ENCODE peak calls at places on chromosomes 5 and 9, in seven cellular contexts. C is upper lobe of right lung, N is IMR-90, V is vagina, Y is psoas muscle, H is mucosa of descending colon, A is left ventricle myocardium inferior. K is an unnamed sample.

GRCh38 chr9:109558718-109559151 is 60.6 kb upstream of the PTPN3 start:
- DNase-seq in C (no peak), N (no peak), V (no peak), Y (no peak), H (no peak), A (no peak), K (no peak)

GRCh38 chr5:148384389-148384756 is 615 bp downstream of the FBXO38 start:
- DNase-seq in C (no peak), N (no peak), V (no peak), Y (no peak), H (no peak), A (no peak), K (no peak)

GRCh38 chr9:28073278-28073677 is 500.0 kb upstream of the C9orf72 start:
- DNase-seq in C (no peak), N (peak; percentile 36), V (no peak), Y (no peak), H (no peak), A (no peak), K (peak; percentile 31)

GRCh38 chr5:168114444-168115017 is 176.9 kb upstream of the WWC1 start:
- DNase-seq in C (peak; percentile 73), N (peak; percentile 14), V (no peak), Y (no peak), H (peak; percentile 65), A (peak; percentile 28), K (no peak)

GRCh38 chr5:188488-189481 is 2.5 kb upstream of the LRRC14B start:
- DNase-seq in C (peak; percentile 94), N (peak; percentile 77), V (no peak), Y (peak; percentile 96), H (peak; percentile 85), A (peak; percentile 88), K (peak; percentile 32)

GRCh38 chr5:154159343-154159742 is 31.2 kb upstream of the GALNT10 start:
- DNase-seq in C (no peak), N (peak; percentile 42), V (no peak), Y (no peak), H (no peak), A (no peak), K (no peak)

GRCh38 chr9:91303741-91304140 is 58.0 kb downstream of the AUH start:
- DNase-seq in C (no peak), N (no peak), V (no peak), Y (no peak), H (no peak), A (no peak), K (no peak)

GRCh38 chr9:95413793-95414192 is 96.3 kb upstream of the FANCC start:
- DNase-seq in C (no peak), N (no peak), V (no peak), Y (no peak), H (no peak), A (no peak), K (no peak)

GRCh38 chr9:117782931-117783788 is 79.0 kb downstream of the TLR4 start:
- DNase-seq in C (peak; percentile 70), N (no peak), V (no peak), Y (peak; percentile 79), H (peak; percentile 63), A (peak; percentile 59), K (peak; percentile 38)

GRCh38 chr9:35341585-35341984 is 148.3 kb upstream of the RUSC2 start:
- DNase-seq in C (peak; percentile 71), N (peak; percentile 85), V (no peak), Y (peak; percentile 88), H (peak; percentile 53), A (peak; percentile 66), K (no peak)

GRCh38 chr9:15482146-15482545 is 28.6 kb downstream of the PSIP1 start:
- DNase-seq in C (no peak), N (no peak), V (no peak), Y (no peak), H (no peak), A (no peak), K (no peak)

GRCh38 chr9:15480028-15480427 is 30.7 kb downstream of the PSIP1 start:
- DNase-seq in C (no peak), N (no peak), V (no peak), Y (no peak), H (no peak), A (no peak), K (no peak)

GRCh38 chr9:15485836-15486678 is 24.7 kb downstream of the PSIP1 start:
- DNase-seq in C (no peak), N (peak; percentile 54), V (no peak), Y (no peak), H (no peak), A (no peak), K (no peak)

DNA sequence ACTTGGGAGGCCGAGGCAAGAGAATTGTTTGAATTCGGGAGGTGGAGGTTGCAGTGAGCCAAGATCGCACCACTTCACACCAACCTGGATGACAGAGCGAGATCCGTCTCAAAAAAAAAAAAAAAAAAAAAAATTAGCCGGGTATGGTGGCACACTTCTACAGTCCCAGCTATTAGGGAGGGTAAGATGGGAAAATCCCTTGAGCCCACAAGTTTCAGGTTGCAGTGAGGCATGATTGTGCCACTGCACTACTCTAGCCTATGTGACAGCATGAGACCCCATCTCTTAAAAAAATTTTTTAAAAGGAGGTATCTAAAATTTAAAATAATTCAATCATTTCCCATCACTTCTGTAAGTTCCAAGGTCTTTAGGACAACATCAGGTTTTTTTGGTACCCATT is 26.0 kb downstream of the PSIP1 start:
- DNase-seq in C (no peak), N (no peak), V (no peak), Y (no peak), H (no peak), A (no peak), K (no peak)
- TF ChIP-seq CTCF in C (no peak), N (no peak), V (no peak), Y (no peak), H (no peak), A (no peak), K (no peak)

GRCh38 chr5:34552686-34553085 is 103.4 kb upstream of the RAI14 start:
- DNase-seq in C (no peak), N (no peak), V (no peak), Y (no peak), H (no peak), A (no peak), K (no peak)

GRCh38 chr5:34553544-34553943 is 102.6 kb upstream of the RAI14 start:
- DNase-seq in C (no peak), N (no peak), V (no peak), Y (no peak), H (no peak), A (no peak), K (no peak)

GRCh38 chr5:34550977-34551376 is 105.2 kb upstream of the RAI14 start:
- DNase-seq in C (no peak), N (no peak), V (no peak), Y (no peak), H (no peak), A (no peak), K (no peak)

GRCh38 chr5:34550255-34550654 is 105.9 kb upstream of the RAI14 start:
- DNase-seq in C (no peak), N (no peak), V (no peak), Y (no peak), H (no peak), A (no peak), K (no peak)

DNA sequence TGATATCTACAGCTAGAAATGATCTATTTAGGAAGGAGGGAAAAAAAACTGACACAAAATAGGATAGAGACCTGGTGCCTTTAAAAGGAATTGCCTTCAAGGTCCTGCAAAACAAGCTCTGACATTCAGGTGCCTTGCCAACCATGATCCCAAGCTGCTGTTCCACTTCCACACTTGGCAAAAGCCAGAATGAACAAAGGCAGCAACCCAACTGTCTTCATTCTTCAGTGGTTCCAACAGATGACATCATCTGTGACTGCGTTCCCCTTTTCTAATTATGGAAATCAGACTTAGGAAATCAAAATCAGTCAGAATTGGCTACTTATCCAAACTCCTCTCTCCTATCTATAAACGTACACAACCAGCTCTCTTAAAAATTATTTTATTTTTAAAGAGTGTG is 104.0 kb upstream of the RAI14 start:
- DNase-seq in C (no peak), N (peak; percentile 45), V (no peak), Y (no peak), H (no peak), A (no peak), K (no peak)
- H3K4me3 ChIP-seq in C (no peak overlapping the region), N (no peak overlapping the region), V (no peak overlapping the region), Y (no peak overlapping the region), H (no peak overlapping the region), A (no peak overlapping the region), K (no peak overlapping the region)

GRCh38 chr5:1202798-1203185 is 1.4 kb downstream of the SLC6A19 start:
- DNase-seq in C (no peak), N (no peak), V (no peak), Y (peak; percentile 28), H (peak; percentile 40), A (no peak), K (no peak)

GRCh38 chr5:1205255-1206180 is 4.1 kb downstream of the SLC6A19 start:
- DNase-seq in C (no peak), N (no peak), V (no peak), Y (no peak), H (peak; percentile 19), A (no peak), K (no peak)

GRCh38 chr5:1203311-1203967 is 2.0 kb downstream of the SLC6A19 start:
- DNase-seq in C (no peak), N (no peak), V (no peak), Y (no peak), H (peak; percentile 39), A (no peak), K (no peak)

GRCh38 chr5:1203968-1204692 is 2.7 kb downstream of the SLC6A19 start:
- DNase-seq in C (no peak), N (no peak), V (no peak), Y (no peak), H (peak; percentile 50), A (no peak), K (no peak)

GRCh38 chr5:1204693-1205242 is 3.4 kb downstream of the SLC6A19 start:
- DNase-seq in C (no peak), N (peak; percentile 38), V (no peak), Y (no peak), H (peak; percentile 50), A (peak; percentile 33), K (no peak)
- TF ChIP-seq CTCF in C (peak; percentile 38), N (peak; percentile 31), V (no peak), Y (no peak), H (no peak), A (peak; percentile 39), K (peak; percentile 39)

DNA sequence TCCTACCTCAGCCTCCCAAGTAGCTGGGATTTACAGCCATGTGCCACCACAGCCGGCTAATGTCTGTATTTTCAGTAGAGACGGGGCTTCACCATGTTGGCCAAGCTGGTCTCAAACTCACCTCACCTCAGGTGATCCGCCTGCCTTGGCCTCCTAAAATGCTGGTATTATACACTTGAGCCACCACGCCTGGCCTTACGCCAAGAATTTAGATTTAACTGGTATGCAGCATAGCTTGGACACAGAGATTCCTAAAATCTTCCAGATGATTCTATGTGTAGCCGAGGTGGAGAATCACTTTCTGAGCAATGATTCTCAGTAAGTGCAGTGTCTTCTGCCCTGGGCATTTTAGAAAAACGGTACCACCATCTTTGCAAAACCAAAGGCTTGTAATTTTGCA is 74.1 kb downstream of the HABP4 start:
- DNase-seq in C (no peak), N (no peak), V (no peak), Y (no peak), H (no peak), A (no peak), K (no peak)
- H3K4me3 ChIP-seq in C (no peak overlapping the region), N (no peak overlapping the region), V (no peak overlapping the region), Y (no peak overlapping the region), H (no peak overlapping the region), A (no peak overlapping the region), K (no peak overlapping the region)

GRCh38 chr5:25056846-25057245 is 412.1 kb upstream of the CDH10 start:
- DNase-seq in C (no peak), N (no peak), V (no peak), Y (no peak), H (no peak), A (no peak), K (no peak)
- TF ChIP-seq CTCF in C (no peak), N (no peak), V (no peak), Y (no peak), H (no peak), A (no peak), K (no peak)

GRCh38 chr5:150070277-150070638 is 16.1 kb downstream of the CSF1R start:
- DNase-seq in C (peak; percentile 49), N (no peak), V (no peak), Y (peak; percentile 25), H (peak; percentile 46), A (no peak), K (no peak)
- H3K4me3 ChIP-seq in C (no peak overlapping the region), N (no peak overlapping the region), V (no peak overlapping the region), Y (no peak overlapping the region), H (no peak overlapping the region), A (no peak overlapping the region), K (no peak overlapping the region)